ENCODE peak calls at places on chromosomes 5 and 9, in seven cellular contexts. One of them, this sample, is unnamed.

GRCh38 chr5:34914671-34915138 is 599 bp downstream of the RAD1 start:
- DNase-seq in KBM-7: no peak
- DNase-seq in HT1080: no peak
- DNase-seq in Right ventricle myocardium superior: peak
- DNase-seq in HTR-8/SVneo: peak
- DNase-seq in activated T-helper 1 cell treated with anti-CD3 and anti-CD28 coated beads, Interleukin-2, amount 50 U/mL, for 16 hours: no peak
- DNase-seq in stimulated activated naive B cell treated with anti-CD40 and anti-IgM and Interleukin-4, amounts not matched to agents 10 μg/mL and 1 μg/mL and 100 μg/mL, for 72 hours: no peak
- DNase-seq in this sample: peak

GRCh38 chr9:123438821-123439220 is 82.8 kb downstream of the CRB2 start:
- DNase-seq in Right ventricle myocardium superior: no peak
- DNase-seq in HT1080: no peak
- DNase-seq in HTR-8/SVneo: no peak
- DNase-seq in activated T-helper 1 cell treated with anti-CD3 and anti-CD28 coated beads, Interleukin-2, amount 50 U/mL, for 16 hours: no peak
- DNase-seq in stimulated activated naive B cell treated with anti-CD40 and anti-IgM and Interleukin-4, amounts not matched to agents 10 μg/mL and 1 μg/mL and 100 μg/mL, for 72 hours: no peak
- DNase-seq in KBM-7: no peak
- DNase-seq in this sample: no peak

GRCh38 chr5:90133941-90134340 is 275.6 kb downstream of the CETN3 start:
- DNase-seq in activated T-helper 1 cell treated with anti-CD3 and anti-CD28 coated beads, Interleukin-2, amount 50 U/mL, for 16 hours: no peak
- DNase-seq in HTR-8/SVneo: no peak
- DNase-seq in Right ventricle myocardium superior: no peak
- DNase-seq in stimulated activated naive B cell treated with anti-CD40 and anti-IgM and Interleukin-4, amounts not matched to agents 10 μg/mL and 1 μg/mL and 100 μg/mL, for 72 hours: no peak
- DNase-seq in HT1080: no peak
- DNase-seq in KBM-7: no peak
- DNase-seq in this sample: no peak

GRCh38 chr9:69582544-69583297 is 89.5 kb downstream of the APBA1 start:
- DNase-seq in Right ventricle myocardium superior: peak
- DNase-seq in KBM-7: peak
- DNase-seq in HTR-8/SVneo: no peak
- DNase-seq in activated T-helper 1 cell treated with anti-CD3 and anti-CD28 coated beads, Interleukin-2, amount 50 U/mL, for 16 hours: no peak
- DNase-seq in stimulated activated naive B cell treated with anti-CD40 and anti-IgM and Interleukin-4, amounts not matched to agents 10 μg/mL and 1 μg/mL and 100 μg/mL, for 72 hours: no peak
- DNase-seq in HT1080: peak
- DNase-seq in this sample: no peak

GRCh38 chr5:119527346-119527745 is 75.0 kb downstream of the HSD17B4 start:
- DNase-seq in KBM-7: no peak
- DNase-seq in activated T-helper 1 cell treated with anti-CD3 and anti-CD28 coated beads, Interleukin-2, amount 50 U/mL, for 16 hours: no peak
- DNase-seq in HTR-8/SVneo: no peak
- DNase-seq in stimulated activated naive B cell treated with anti-CD40 and anti-IgM and Interleukin-4, amounts not matched to agents 10 μg/mL and 1 μg/mL and 100 μg/mL, for 72 hours: no peak
- DNase-seq in HT1080: no peak
- DNase-seq in Right ventricle myocardium superior: no peak
- DNase-seq in this sample: no peak

GRCh38 chr5:138257583-138257982 is 16.8 kb downstream of the GFRA3 start:
- DNase-seq in activated T-helper 1 cell treated with anti-CD3 and anti-CD28 coated beads, Interleukin-2, amount 50 U/mL, for 16 hours: no peak
- DNase-seq in Right ventricle myocardium superior: no peak
- DNase-seq in HTR-8/SVneo: no peak
- DNase-seq in HT1080: no peak
- DNase-seq in KBM-7: no peak
- DNase-seq in stimulated activated naive B cell treated with anti-CD40 and anti-IgM and Interleukin-4, amounts not matched to agents 10 μg/mL and 1 μg/mL and 100 μg/mL, for 72 hours: no peak
- DNase-seq in this sample: no peak

GRCh38 chr9:137431416-137431931 is 8.3 kb downstream of the NOXA1 start:
- DNase-seq in KBM-7: no peak
- DNase-seq in HT1080: no peak
- DNase-seq in stimulated activated naive B cell treated with anti-CD40 and anti-IgM and Interleukin-4, amounts not matched to agents 10 μg/mL and 1 μg/mL and 100 μg/mL, for 72 hours: no peak
- DNase-seq in activated T-helper 1 cell treated with anti-CD3 and anti-CD28 coated beads, Interleukin-2, amount 50 U/mL, for 16 hours: no peak
- DNase-seq in HTR-8/SVneo: no peak
- DNase-seq in Right ventricle myocardium superior: peak
- DNase-seq in this sample: no peak

GRCh38 chr5:179816401-179817070 is 4.2 kb upstream of the SQSTM1 start:
- DNase-seq in activated T-helper 1 cell treated with anti-CD3 and anti-CD28 coated beads, Interleukin-2, amount 50 U/mL, for 16 hours: no peak
- DNase-seq in stimulated activated naive B cell treated with anti-CD40 and anti-IgM and Interleukin-4, amounts not matched to agents 10 μg/mL and 1 μg/mL and 100 μg/mL, for 72 hours: no peak
- DNase-seq in Right ventricle myocardium superior: no peak
- DNase-seq in HTR-8/SVneo: no peak
- DNase-seq in HT1080: no peak
- DNase-seq in KBM-7: no peak
- DNase-seq in this sample: no peak

GRCh38 chr9:101635473-101635872 is 40.7 kb upstream of the PPP3R2 start:
- DNase-seq in KBM-7: no peak
- DNase-seq in Right ventricle myocardium superior: no peak
- DNase-seq in HT1080: no peak
- DNase-seq in HTR-8/SVneo: no peak
- DNase-seq in activated T-helper 1 cell treated with anti-CD3 and anti-CD28 coated beads, Interleukin-2, amount 50 U/mL, for 16 hours: no peak
- DNase-seq in stimulated activated naive B cell treated with anti-CD40 and anti-IgM and Interleukin-4, amounts not matched to agents 10 μg/mL and 1 μg/mL and 100 μg/mL, for 72 hours: no peak
- DNase-seq in this sample: no peak

This sample was measured in fibroblast of the aortic adventitia.